ENCODE peak calls at places on chromosomes 5 and 9, in five cellular contexts. S, I, U, K and C are unnamed samples.

GRCh38 chr9:4034404-4034803 is 265.5 kb downstream of the GLIS3 start:
- DNase-seq in I (no peak), K (no peak), U (no peak), S (no peak), C (no peak)

GRCh38 chr5:38077652-38078051 is 180.7 kb upstream of the EGFLAM start:
- DNase-seq in I (no peak), U (no peak), S (no peak), K (no peak), C (no peak)

GRCh38 chr9:75235632-75236031 is 147.3 kb downstream of the OSTF1 start:
- DNase-seq in S (no peak), U (no peak), K (no peak), I (no peak), C (no peak)

GRCh38 chr5:97121848-97122247 is 20.6 kb downstream of the LIX1 start:
- DNase-seq in I (no peak), U (no peak), K (no peak), S (no peak), C (no peak)

GRCh38 chr9:17938256-17938655 is 359.4 kb downstream of the SH3GL2 start:
- DNase-seq in U (no peak), K (no peak), I (no peak), S (no peak), C (no peak)

GRCh38 chr5:530001-530400 is 5.8 kb upstream of the SLC9A3 start:
- DNase-seq in I (no peak), U (peak; percentile 15), K (no peak), S (no peak), C (no peak)

GRCh38 chr5:80408475-80408875 is 611 bp downstream of the ZFYVE16 start:
- DNase-seq in S (peak; percentile 39), I (no peak), K (peak; percentile 73), U (no peak), C (no peak)

GRCh38 chr9:128391956-128392301 is 20.8 kb downstream of the URM1 start:
- DNase-seq in I (no peak), K (no peak), U (no peak), S (no peak), C (no peak)

GRCh38 chr9:21965401-21965951 is 28.7 kb downstream of the CDKN2A start:
- DNase-seq in S (peak; percentile 43), U (no peak), K (no peak), I (no peak), C (no peak)

GRCh38 chr9:96501981-96502833 is 52.2 kb downstream of the HABP4 start:
- DNase-seq in U (no peak), K (no peak), I (no peak), S (no peak), C (no peak)

GRCh38 chr5:159642379-159642778 is 273.9 kb upstream of the ADRA1B start:
- DNase-seq in K (no peak), I (no peak), S (no peak), U (no peak), C (no peak)

GRCh38 chr9:92312887-92313623 is 12.1 kb downstream of the NOL8 start:
- DNase-seq in K (no peak), S (no peak), U (no peak), I (no peak), C (no peak)